ENCODE peak calls at places on chromosomes 16 and 17, in eight cellular contexts. U is skeletal muscle cell; D is SK-N-SH; N is CD8-positive, alpha-beta T cell; L is cardiac fibroblast; P is tibial artery; V is choroid plexus epithelial cell; T is small intestine. A is an unnamed sample.

GRCh38 chr16:69761983-69762842 is at the start of gene WWP2:
- DNase-seq in L (peak), N (peak), V (peak), T (peak), D (peak), U (no peak), P (peak), A (peak)

GRCh38 chr17:4592240-4593005 is 8.1 kb downstream of the SMTNL2 start:
- DNase-seq in N (no peak), D (no peak), L (no peak), V (no peak), P (no peak), U (no peak), T (no peak), A (no peak)

GRCh38 chr16:3171855-3172593 is 16.0 kb upstream of the OR1F1 start:
- DNase-seq in D (peak), P (no peak), L (no peak), U (no peak), V (peak), T (no peak), N (no peak), A (peak)

GRCh38 chr17:38704645-38705522 is at the start of gene MLLT6:
- DNase-seq in D (peak), T (peak), P (peak), U (no peak), N (peak), V (peak), L (peak), A (no peak)

GRCh38 chr17:6153416-6153815 is 83.2 kb downstream of the WSCD1 start:
- DNase-seq in P (no peak), V (no peak), N (no peak), L (no peak), T (no peak), U (no peak), D (no peak), A (no peak)

GRCh38 chr16:68969338-68969737 is 126.0 kb downstream of the TANGO6 start:
- DNase-seq in V (no peak), N (no peak), T (no peak), P (no peak), U (no peak), D (no peak), L (no peak), A (no peak)

GRCh38 chr17:79093270-79093669 is 18.6 kb downstream of the ENGASE start:
- DNase-seq in V (no peak), T (no peak), N (no peak), L (no peak), D (no peak), P (no peak), U (no peak), A (no peak)

GRCh38 chr16:75138636-75139035 is 9.7 kb upstream of the ZFP1 start:
- DNase-seq in N (no peak), D (no peak), P (no peak), U (no peak), L (peak), V (peak), T (no peak), A (no peak)

GRCh38 chr16:65702707-65703402 is 581.0 kb upstream of the CDH11 start:
- DNase-seq in P (no peak), N (no peak), T (no peak), V (no peak), L (no peak), U (no peak), D (peak), A (no peak)

GRCh38 chr17:43733956-43734355 is 24.6 kb downstream of the SOST start:
- DNase-seq in D (no peak), N (no peak), L (no peak), V (no peak), P (no peak), T (no peak), U (no peak), A (no peak)

GRCh38 chr17:31581022-31581483 is 189.6 kb downstream of the RAB11FIP4 start:
- DNase-seq in U (peak), P (peak), L (peak), T (no peak), D (peak), V (peak), N (no peak), A (peak)

GRCh38 chr17:21313320-21313719 is 28.8 kb downstream of the MAP2K3 start:
- DNase-seq in P (no peak), V (no peak), U (no peak), D (no peak), L (no peak), N (no peak), T (no peak), A (no peak)

GRCh38 chr17:4728124-4728523 is 3.1 kb upstream of the MED11 start:
- DNase-seq in D (no peak), U (no peak), L (peak), T (peak), V (no peak), P (no peak), N (no peak), A (no peak)

GRCh38 chr17:5705081-5705875 is 121.0 kb upstream of the NLRP1 start:
- DNase-seq in P (no peak), N (no peak), T (no peak), U (no peak), V (peak), L (peak), D (peak), A (no peak)

GRCh38 chr17:61455754-61456681 is 3.8 kb downstream of the TBX4 start:
- DNase-seq in L (no peak), D (no peak), N (no peak), U (no peak), T (no peak), V (no peak), P (no peak), A (no peak)

GRCh38 chr17:57988301-57989010 is 402 bp upstream of the VEZF1 start:
- DNase-seq in V (peak), D (peak), U (no peak), L (peak), P (peak), N (no peak), T (peak), A (no peak)

GRCh38 chr16:30715777-30716445 is 16.9 kb downstream of the SRCAP start:
- DNase-seq in U (no peak), L (peak), T (peak), V (peak), N (no peak), D (no peak), P (no peak), A (no peak)

GRCh38 chr17:19987897-19988296 is 10.3 kb upstream of the AKAP10 start:
- DNase-seq in P (no peak), D (no peak), N (no peak), V (no peak), U (no peak), T (no peak), L (no peak), A (no peak)

GRCh38 chr16:79276506-79276905 is 324.0 kb downstream of the MAF start:
- DNase-seq in P (no peak), T (no peak), V (no peak), U (no peak), N (no peak), D (no peak), L (no peak), A (no peak)

GRCh38 chr17:28030386-28030785 is 12.1 kb upstream of the NLK start:
- DNase-seq in L (no peak), U (no peak), D (no peak), N (no peak), T (no peak), P (no peak), V (no peak), A (no peak)

GRCh38 chr17:10579270-10579669 is 29.8 kb upstream of the MYH2 start:
- DNase-seq in L (no peak), T (no peak), P (no peak), U (no peak), V (no peak), D (no peak), N (no peak), A (no peak)

GRCh38 chr16:80507538-80507937 is 33.3 kb upstream of the DYNLRB2 start:
- DNase-seq in U (no peak), V (no peak), N (no peak), D (no peak), T (no peak), L (no peak), P (peak), A (no peak)

GRCh38 chr16:4231367-4231766 is 10.5 kb downstream of the SRL start:
- DNase-seq in T (no peak), D (no peak), N (no peak), V (no peak), L (no peak), U (no peak), P (no peak), A (no peak)

GRCh38 chr16:11107781-11108465 is 148.1 kb downstream of the SOCS1 start:
- DNase-seq in V (peak), P (no peak), U (no peak), L (peak), N (no peak), D (no peak), T (no peak), A (no peak)

GRCh38 chr17:7440113-7440822 is 956 bp downstream of the FGF11 start:
- DNase-seq in T (peak), V (no peak), L (peak), N (no peak), P (peak), U (no peak), D (peak), A (peak)

DNA sequence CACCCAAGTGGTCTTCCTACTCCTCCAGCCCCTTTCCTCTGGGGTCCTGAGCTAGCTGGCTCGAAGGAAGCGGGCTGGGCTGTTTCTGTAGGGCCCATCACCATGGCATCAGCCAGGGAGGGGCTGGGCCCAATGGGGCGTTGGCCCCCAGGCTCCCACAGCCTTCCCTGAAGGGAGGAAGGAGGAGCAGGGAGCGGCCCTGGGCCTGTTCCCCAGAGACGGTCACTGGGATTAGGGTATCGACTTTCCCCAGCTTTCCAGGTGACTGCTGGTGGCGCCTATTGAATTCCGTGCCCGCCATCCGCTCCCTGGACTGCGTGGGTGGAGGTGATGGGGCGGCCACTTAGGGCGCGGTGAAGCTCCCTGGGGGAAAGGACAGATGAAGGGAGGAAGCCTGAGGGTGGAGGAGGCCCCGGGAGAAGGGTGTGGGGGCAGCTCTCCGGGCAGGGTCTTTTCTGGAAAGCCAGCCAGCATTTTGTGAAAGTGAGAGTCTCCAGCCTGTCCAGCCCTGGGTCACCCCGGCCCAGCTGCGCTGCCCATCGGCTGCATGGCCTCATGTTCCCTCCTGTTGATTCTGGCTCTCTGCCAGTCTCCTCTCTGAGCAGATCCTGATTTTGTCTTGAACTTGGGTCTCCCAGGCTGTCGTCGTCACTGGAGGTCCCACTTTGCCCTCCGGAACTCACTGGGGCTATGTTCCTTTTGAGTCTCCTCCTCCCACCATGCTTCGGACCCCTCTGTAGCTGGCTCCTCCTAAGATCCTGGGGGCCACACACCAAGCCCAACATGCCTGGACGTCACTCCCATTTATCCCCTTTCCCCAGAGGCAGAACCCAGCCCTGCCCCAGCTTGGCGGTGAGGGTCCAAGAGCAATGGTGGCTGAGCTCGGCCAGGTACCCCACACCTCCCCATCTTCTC is 9.8 kb downstream of the NHERF1 start:
- DNase-seq in V (peak), D (peak), N (no peak), L (peak), P (no peak), T (peak), U (no peak), A (no peak)
- H3K4me3 ChIP-seq in V (no peak), D (no peak), N (peak), L (no peak), P (no peak), T (peak), U (no peak), A (no peak)

GRCh38 chr16:29710227-29711219 is 31.5 kb downstream of the QPRT start:
- DNase-seq in N (no peak), T (peak), U (peak), D (peak), V (peak), P (no peak), L (peak), A (no peak)
- H3K4me3 ChIP-seq in N (no peak), T (no peak), U (no peak), D (no peak), V (peak), P (no peak), L (no peak), A (no peak)

GRCh38 chr17:49013311-49014205 is 16.4 kb downstream of the IGF2BP1 start:
- DNase-seq in U (no peak), V (no peak), T (no peak), L (peak), N (no peak), P (no peak), D (no peak), A (no peak)
- H3K4me3 ChIP-seq in U (peak), V (peak), T (peak), L (peak), N (no peak), P (no peak), D (no peak), A (no peak)

GRCh38 chr17:36942631-36943125 is 5.4 kb downstream of the LHX1 start:
- DNase-seq in D (peak), T (no peak), N (no peak), U (no peak), V (no peak), P (no peak), L (no peak), A (no peak)

GRCh38 chr17:36942031-36942599 is 4.8 kb downstream of the LHX1 start:
- DNase-seq in P (no peak), U (no peak), V (no peak), L (no peak), N (no peak), D (peak), T (no peak), A (no peak)

GRCh38 chr17:36939944-36940312 is 2.7 kb downstream of the LHX1 start:
- DNase-seq in L (no peak), P (no peak), V (no peak), U (no peak), N (no peak), T (no peak), D (no peak), A (no peak)

GRCh38 chr17:36940313-36941264 is 3.3 kb downstream of the LHX1 start:
- DNase-seq in U (no peak), P (no peak), N (no peak), V (no peak), D (no peak), L (no peak), T (no peak), A (no peak)

GRCh38 chr17:36941265-36942021 is 4.2 kb downstream of the LHX1 start:
- DNase-seq in D (no peak), P (no peak), T (no peak), U (no peak), L (no peak), N (no peak), V (no peak), A (no peak)
- H3K4me3 ChIP-seq in D (no peak), P (no peak), T (no peak), U (no peak), L (no peak), N (no peak), V (no peak), A (no peak)

GRCh38 chr17:44775838-44776621 is 17.2 kb downstream of the ADAM11 start:
- DNase-seq in U (no peak), T (peak), D (peak), V (no peak), N (no peak), P (no peak), L (no peak), A (no peak)

GRCh38 chr17:44773140-44773539 is 14.4 kb downstream of the ADAM11 start:
- DNase-seq in P (no peak), U (no peak), L (no peak), T (no peak), D (no peak), V (no peak), N (no peak), A (no peak)

GRCh38 chr17:44775136-44775837 is 16.5 kb downstream of the ADAM11 start:
- DNase-seq in V (peak), N (peak), P (peak), D (peak), L (peak), T (peak), U (peak), A (peak)

GRCh38 chr17:44772308-44773024 is 13.7 kb downstream of the ADAM11 start:
- DNase-seq in P (no peak), V (no peak), D (no peak), T (no peak), L (no peak), N (no peak), U (no peak), A (no peak)

GRCh38 chr17:44774271-44775135 is 15.7 kb downstream of the ADAM11 start:
- DNase-seq in T (peak), P (peak), L (peak), D (peak), V (peak), N (peak), U (no peak), A (peak)
- H3K4me3 ChIP-seq in T (peak), P (peak), L (peak), D (peak), V (peak), N (peak), U (peak), A (peak)

GRCh38 chr16:89506791-89507191 is 1.4 kb upstream of the SPG7 start:
- DNase-seq in L (no peak), U (no peak), V (no peak), D (no peak), P (no peak), N (no peak), T (no peak), A (no peak)

GRCh38 chr16:89507834-89508590 is at the start of gene SPG7:
- DNase-seq in L (peak), P (peak), T (peak), V (peak), D (peak), U (peak), N (peak), A (no peak)

GRCh38 chr16:89505204-89506112 is 2.7 kb upstream of the SPG7 start:
- DNase-seq in L (peak), V (peak), T (peak), N (peak), D (no peak), P (peak), U (peak), A (peak)

GRCh38 chr16:89507219-89507833 is 877 bp upstream of the SPG7 start:
- DNase-seq in D (no peak), P (no peak), N (no peak), L (peak), T (no peak), V (no peak), U (no peak), A (no peak)

DNA sequence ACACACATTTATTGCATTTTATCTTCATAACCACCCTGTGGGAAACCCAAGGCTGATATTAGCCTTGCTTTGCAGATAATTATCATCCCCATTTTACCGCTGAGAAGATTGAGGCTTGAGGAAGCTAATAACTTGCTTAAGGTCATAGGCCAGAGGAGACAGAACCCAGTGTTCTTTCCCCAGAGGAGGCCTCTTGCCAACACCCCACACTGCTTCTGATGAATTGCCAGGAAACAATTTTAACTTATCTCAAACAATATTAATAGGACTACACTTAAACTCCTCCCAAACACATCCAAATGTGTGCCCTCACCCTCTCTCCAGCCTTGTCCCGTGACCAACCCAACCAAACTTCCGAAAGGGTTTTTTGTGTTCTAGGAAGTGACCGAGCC is 2.1 kb upstream of the SPG7 start:
- DNase-seq in L (peak), T (peak), D (no peak), U (no peak), N (no peak), V (no peak), P (no peak), A (no peak)
- H3K4me3 ChIP-seq in L (no peak), T (no peak), D (no peak), U (no peak), N (peak), V (no peak), P (no peak), A (no peak)

GRCh38 chr17:40323731-40324650 is 15.0 kb downstream of the RARA start:
- DNase-seq in V (no peak), D (no peak), P (peak), U (no peak), N (peak), T (no peak), L (peak), A (no peak)

GRCh38 chr17:40321502-40322416 is 12.8 kb downstream of the RARA start:
- DNase-seq in P (peak), L (no peak), U (no peak), N (no peak), T (no peak), V (no peak), D (no peak), A (no peak)

GRCh38 chr17:40325156-40326013 is 16.4 kb downstream of the RARA start:
- DNase-seq in D (no peak), T (no peak), P (no peak), N (no peak), L (no peak), V (no peak), U (no peak), A (no peak)

GRCh38 chr17:40322417-40323315 is 13.7 kb downstream of the RARA start:
- DNase-seq in P (peak), U (no peak), V (peak), D (peak), T (peak), N (peak), L (peak), A (peak)

DNA sequence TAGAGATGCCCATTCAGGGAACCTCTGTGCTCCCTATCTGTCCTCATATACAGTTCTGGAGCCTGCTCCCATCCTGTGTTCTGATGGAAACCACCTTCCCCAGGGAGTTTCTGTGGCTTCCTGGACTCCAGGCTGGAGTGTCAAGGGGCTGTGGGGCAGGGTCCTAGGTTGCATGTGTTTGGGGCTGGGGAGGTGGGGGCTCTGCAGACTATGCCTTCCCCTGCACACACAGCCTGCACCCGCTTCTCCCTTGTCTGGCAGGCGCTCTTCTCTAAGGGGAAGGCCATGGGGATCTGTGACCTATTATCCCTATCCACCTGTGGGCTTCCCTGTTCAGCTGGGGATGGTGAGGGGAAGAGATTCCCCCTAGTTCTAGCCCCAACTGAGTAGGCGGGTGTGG is 14.3 kb downstream of the RARA start:
- DNase-seq in D (no peak), N (no peak), P (no peak), T (no peak), V (no peak), U (no peak), L (no peak), A (no peak)
- H3K4me3 ChIP-seq in D (no peak), N (peak), P (peak), T (no peak), V (no peak), U (no peak), L (no peak), A (no peak)

DNA sequence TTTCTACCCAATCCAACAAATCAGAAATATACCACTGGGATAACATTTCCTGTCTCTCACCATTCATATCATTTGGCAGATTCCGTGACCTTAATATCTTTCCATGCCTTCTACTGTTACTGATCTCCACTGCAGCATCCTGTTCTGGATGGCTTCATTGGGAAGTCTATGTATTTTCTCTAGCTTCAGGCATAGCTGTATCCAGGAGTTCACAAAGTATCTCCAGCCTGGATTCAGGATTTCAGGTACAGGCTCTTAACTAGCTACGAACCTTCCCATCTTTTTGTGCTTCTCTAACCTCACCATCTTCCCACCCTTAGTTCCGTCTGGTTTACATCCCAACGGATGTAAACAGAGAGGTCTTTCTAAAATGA is 15.2 kb upstream of the USP10 start:
- DNase-seq in D (no peak), V (no peak), L (no peak), P (no peak), N (no peak), T (no peak), U (no peak), A (no peak)
- H3K4me3 ChIP-seq in D (no peak), V (no peak), L (no peak), P (no peak), N (no peak), T (no peak), U (no peak), A (no peak)